ENCODE peak calls at places on chromosome 21, in five cellular contexts. One of them, this sample, is unnamed.

GRCh38 chr21:25983745-25984144 is 186.8 kb downstream of the APP start:
- DNase-seq in activated CD8-positive, alpha-beta memory T cell treated with anti-CD3 and anti-CD28 coated beads for 24 hours: no peak
- DNase-seq in astrocyte of the spinal cord: no peak
- DNase-seq in CD8-positive, alpha-beta memory T cell: no peak
- DNase-seq in body of pancreas: peak
- DNase-seq in this sample: no peak

GRCh38 chr21:34037446-34037845 is 35.9 kb upstream of the MRPS6 start:
- DNase-seq in body of pancreas: no peak
- DNase-seq in activated CD8-positive, alpha-beta memory T cell treated with anti-CD3 and anti-CD28 coated beads for 24 hours: no peak
- DNase-seq in CD8-positive, alpha-beta memory T cell: no peak
- DNase-seq in astrocyte of the spinal cord: peak
- DNase-seq in this sample: no peak

GRCh38 chr21:45029968-45030636 is 44.3 kb upstream of the ADARB1 start:
- DNase-seq in astrocyte of the spinal cord: no peak
- DNase-seq in CD8-positive, alpha-beta memory T cell: no peak
- DNase-seq in activated CD8-positive, alpha-beta memory T cell treated with anti-CD3 and anti-CD28 coated beads for 24 hours: no peak
- DNase-seq in body of pancreas: no peak
- DNase-seq in this sample: no peak

GRCh38 chr21:42083361-42083690 is 12.2 kb downstream of the UMODL1 start:
- DNase-seq in activated CD8-positive, alpha-beta memory T cell treated with anti-CD3 and anti-CD28 coated beads for 24 hours: no peak
- DNase-seq in astrocyte of the spinal cord: no peak
- DNase-seq in body of pancreas: no peak
- DNase-seq in CD8-positive, alpha-beta memory T cell: no peak
- DNase-seq in this sample: no peak

GRCh38 chr21:45338326-45339017 is 50.8 kb upstream of the POFUT2 start:
- DNase-seq in astrocyte of the spinal cord: no peak
- DNase-seq in activated CD8-positive, alpha-beta memory T cell treated with anti-CD3 and anti-CD28 coated beads for 24 hours: no peak
- DNase-seq in body of pancreas: no peak
- DNase-seq in CD8-positive, alpha-beta memory T cell: no peak
- DNase-seq in this sample: no peak

GRCh38 chr21:24844672-24845071 is 762.6 kb downstream of the MRPL39 start:
- DNase-seq in body of pancreas: no peak
- DNase-seq in astrocyte of the spinal cord: no peak
- DNase-seq in CD8-positive, alpha-beta memory T cell: no peak
- DNase-seq in activated CD8-positive, alpha-beta memory T cell treated with anti-CD3 and anti-CD28 coated beads for 24 hours: no peak
- DNase-seq in this sample: no peak

GRCh38 chr21:45157932-45158331 is 83.6 kb downstream of the ADARB1 start:
- DNase-seq in astrocyte of the spinal cord: no peak
- DNase-seq in CD8-positive, alpha-beta memory T cell: no peak
- DNase-seq in activated CD8-positive, alpha-beta memory T cell treated with anti-CD3 and anti-CD28 coated beads for 24 hours: peak
- DNase-seq in body of pancreas: no peak
- DNase-seq in this sample: no peak

GRCh38 chr21:18951291-18952038 is 547.9 kb upstream of the TMPRSS15 start:
- DNase-seq in activated CD8-positive, alpha-beta memory T cell treated with anti-CD3 and anti-CD28 coated beads for 24 hours: no peak
- DNase-seq in CD8-positive, alpha-beta memory T cell: no peak
- DNase-seq in body of pancreas: peak
- DNase-seq in astrocyte of the spinal cord: peak
- DNase-seq in this sample: no peak

GRCh38 chr21:34185051-34185750 is 111.8 kb downstream of the MRPS6 start:
- DNase-seq in astrocyte of the spinal cord: no peak
- DNase-seq in activated CD8-positive, alpha-beta memory T cell treated with anti-CD3 and anti-CD28 coated beads for 24 hours: no peak
- DNase-seq in CD8-positive, alpha-beta memory T cell: no peak
- DNase-seq in body of pancreas: no peak
- DNase-seq in this sample: no peak

GRCh38 chr21:35873441-35873840 is 186.9 kb downstream of the SETD4 start:
- DNase-seq in astrocyte of the spinal cord: no peak
- DNase-seq in body of pancreas: no peak
- DNase-seq in CD8-positive, alpha-beta memory T cell: no peak
- DNase-seq in activated CD8-positive, alpha-beta memory T cell treated with anti-CD3 and anti-CD28 coated beads for 24 hours: no peak
- DNase-seq in this sample: no peak

GRCh38 chr21:45302082-45303061 is 14.7 kb upstream of the POFUT2 start:
- DNase-seq in activated CD8-positive, alpha-beta memory T cell treated with anti-CD3 and anti-CD28 coated beads for 24 hours: peak
- DNase-seq in astrocyte of the spinal cord: peak
- DNase-seq in CD8-positive, alpha-beta memory T cell: no peak
- DNase-seq in body of pancreas: peak
- DNase-seq in this sample: no peak

GRCh38 chr21:18840239-18840638 is 436.7 kb upstream of the TMPRSS15 start:
- DNase-seq in activated CD8-positive, alpha-beta memory T cell treated with anti-CD3 and anti-CD28 coated beads for 24 hours: no peak
- DNase-seq in CD8-positive, alpha-beta memory T cell: no peak
- DNase-seq in astrocyte of the spinal cord: peak
- DNase-seq in body of pancreas: no peak
- DNase-seq in this sample: no peak

GRCh38 chr21:46411236-46411635 is 47.5 kb upstream of the DIP2A start:
- DNase-seq in activated CD8-positive, alpha-beta memory T cell treated with anti-CD3 and anti-CD28 coated beads for 24 hours: no peak
- DNase-seq in astrocyte of the spinal cord: no peak
- DNase-seq in body of pancreas: no peak
- DNase-seq in CD8-positive, alpha-beta memory T cell: no peak
- DNase-seq in this sample: no peak

GRCh38 chr21:42261832-42262200 is 42.9 kb downstream of the ABCG1 start:
- DNase-seq in astrocyte of the spinal cord: no peak
- DNase-seq in body of pancreas: no peak
- DNase-seq in CD8-positive, alpha-beta memory T cell: no peak
- DNase-seq in activated CD8-positive, alpha-beta memory T cell treated with anti-CD3 and anti-CD28 coated beads for 24 hours: no peak
- DNase-seq in this sample: no peak

GRCh38 chr21:33185852-33186251 is 43.9 kb upstream of the IFNAR2 start:
- DNase-seq in astrocyte of the spinal cord: no peak
- DNase-seq in body of pancreas: no peak
- DNase-seq in activated CD8-positive, alpha-beta memory T cell treated with anti-CD3 and anti-CD28 coated beads for 24 hours: no peak
- DNase-seq in CD8-positive, alpha-beta memory T cell: no peak
- DNase-seq in this sample: no peak

GRCh38 chr21:33640697-33641338 is 723 bp downstream of the CRYZL1 start:
- DNase-seq in body of pancreas: peak
- DNase-seq in CD8-positive, alpha-beta memory T cell: no peak
- DNase-seq in activated CD8-positive, alpha-beta memory T cell treated with anti-CD3 and anti-CD28 coated beads for 24 hours: no peak
- DNase-seq in astrocyte of the spinal cord: no peak
- DNase-seq in this sample: no peak

GRCh38 chr21:25518491-25518911 is 88.8 kb downstream of the MRPL39 start:
- DNase-seq in astrocyte of the spinal cord: no peak
- DNase-seq in body of pancreas: no peak
- DNase-seq in CD8-positive, alpha-beta memory T cell: no peak
- DNase-seq in activated CD8-positive, alpha-beta memory T cell treated with anti-CD3 and anti-CD28 coated beads for 24 hours: no peak
- DNase-seq in this sample: no peak

GRCh38 chr21:34545079-34545884 is 33.3 kb upstream of the KCNE1 start:
- DNase-seq in astrocyte of the spinal cord: peak
- DNase-seq in body of pancreas: peak
- DNase-seq in activated CD8-positive, alpha-beta memory T cell treated with anti-CD3 and anti-CD28 coated beads for 24 hours: no peak
- DNase-seq in CD8-positive, alpha-beta memory T cell: no peak
- DNase-seq in this sample: peak

GRCh38 chr21:15421521-15421920 is 308.3 kb upstream of the USP25 start:
- DNase-seq in CD8-positive, alpha-beta memory T cell: no peak
- DNase-seq in astrocyte of the spinal cord: peak
- DNase-seq in activated CD8-positive, alpha-beta memory T cell treated with anti-CD3 and anti-CD28 coated beads for 24 hours: no peak
- DNase-seq in body of pancreas: peak
- DNase-seq in this sample: peak

This sample was measured in left lobe of liver.